ENCODE peak calls at places on chromosomes 5 and 9, in five cellular contexts. One of them, this sample, is unnamed.
A peak's percentile ranks its signal among the peaks of the same experiment; 100 is the strongest.

GRCh38 chr5:54229041-54229780 is 81.2 kb downstream of the ARL15 start:
- ATAC-seq in K562: peak; percentile 79
- ATAC-seq in HepG2: peak; percentile 85
- ATAC-seq in upper lobe of left lung: peak; percentile 79
- ATAC-seq in GM12878: peak; percentile 95
- ATAC-seq in this sample: peak; percentile 60

GRCh38 chr9:113992994-113993393 is 85.1 kb downstream of the AMBP start:
- ATAC-seq in K562: no peak
- ATAC-seq in HepG2: no peak
- ATAC-seq in upper lobe of left lung: no peak
- ATAC-seq in GM12878: no peak
- ATAC-seq in this sample: no peak

GRCh38 chr9:83154087-83154736 is 91.3 kb upstream of the RASEF start:
- ATAC-seq in K562: no peak
- ATAC-seq in HepG2: no peak
- ATAC-seq in upper lobe of left lung: peak; percentile 83
- ATAC-seq in GM12878: peak; percentile 94
- ATAC-seq in this sample: no peak

GRCh38 chr9:35871514-35871913 is 1.3 kb upstream of the OR13J1 start:
- ATAC-seq in K562: no peak
- ATAC-seq in HepG2: no peak
- ATAC-seq in upper lobe of left lung: no peak
- ATAC-seq in GM12878: no peak
- ATAC-seq in this sample: no peak

GRCh38 chr5:97400537-97400936 is 217.5 kb upstream of the RIOK2 start:
- ATAC-seq in K562: no peak
- ATAC-seq in HepG2: peak; percentile 85
- ATAC-seq in upper lobe of left lung: no peak
- ATAC-seq in GM12878: no peak
- ATAC-seq in this sample: no peak

GRCh38 chr9:113215142-113215541 is 5.9 kb downstream of the FKBP15 start:
- ATAC-seq in K562: no peak
- ATAC-seq in HepG2: no peak
- ATAC-seq in upper lobe of left lung: no peak
- ATAC-seq in GM12878: peak; percentile 11
- ATAC-seq in this sample: no peak

GRCh38 chr9:110370316-110370715 is 32.7 kb upstream of the TXNDC8 start:
- ATAC-seq in K562: peak; percentile 25
- ATAC-seq in HepG2: no peak
- ATAC-seq in upper lobe of left lung: no peak
- ATAC-seq in GM12878: no peak
- ATAC-seq in this sample: no peak

GRCh38 chr5:116881921-116882531 is 307.4 kb upstream of the SEMA6A start:
- ATAC-seq in K562: no peak
- ATAC-seq in HepG2: no peak
- ATAC-seq in upper lobe of left lung: peak; percentile 86
- ATAC-seq in GM12878: no peak
- ATAC-seq in this sample: no peak

GRCh38 chr9:121698627-121699270 is 47.3 kb downstream of the DAB2IP start:
- ATAC-seq in K562: no peak
- ATAC-seq in HepG2: no peak
- ATAC-seq in upper lobe of left lung: no peak
- ATAC-seq in GM12878: no peak
- ATAC-seq in this sample: peak; percentile 64

GRCh38 chr5:94228791-94229190 is 389.6 kb downstream of the KIAA0825 start:
- ATAC-seq in K562: no peak
- ATAC-seq in HepG2: no peak
- ATAC-seq in upper lobe of left lung: no peak
- ATAC-seq in GM12878: no peak
- ATAC-seq in this sample: peak; percentile 36

GRCh38 chr9:124254261-124254682 is 3.5 kb upstream of the NEK6 start:
- ATAC-seq in K562: no peak
- ATAC-seq in HepG2: no peak
- ATAC-seq in upper lobe of left lung: no peak
- ATAC-seq in GM12878: peak; percentile 82
- ATAC-seq in this sample: no peak

GRCh38 chr5:77935516-77936364 is 159.6 kb upstream of the TBCA start:
- ATAC-seq in K562: peak; percentile 52
- ATAC-seq in HepG2: no peak
- ATAC-seq in upper lobe of left lung: no peak
- ATAC-seq in GM12878: peak; percentile 86
- ATAC-seq in this sample: no peak

GRCh38 chr5:112737088-112737471 is 605 bp upstream of the APC start:
- ATAC-seq in K562: peak; percentile 1
- ATAC-seq in HepG2: peak; percentile 12
- ATAC-seq in upper lobe of left lung: no peak
- ATAC-seq in GM12878: peak; percentile 4
- ATAC-seq in this sample: no peak

GRCh38 chr9:78280982-78281668 is 15.8 kb upstream of the PSAT1 start:
- ATAC-seq in K562: peak; percentile 36
- ATAC-seq in HepG2: peak; percentile 81
- ATAC-seq in upper lobe of left lung: peak; percentile 49
- ATAC-seq in GM12878: no peak
- ATAC-seq in this sample: peak; percentile 62

GRCh38 chr9:95284667-95285066 is 32.8 kb downstream of the FANCC start:
- ATAC-seq in K562: no peak
- ATAC-seq in HepG2: no peak
- ATAC-seq in upper lobe of left lung: no peak
- ATAC-seq in GM12878: peak; percentile 33
- ATAC-seq in this sample: no peak

GRCh38 chr9:16625831-16626230 is 244.6 kb downstream of the BNC2 start:
- ATAC-seq in K562: no peak
- ATAC-seq in HepG2: no peak
- ATAC-seq in upper lobe of left lung: no peak
- ATAC-seq in GM12878: no peak
- ATAC-seq in this sample: no peak

GRCh38 chr9:85731128-85731630 is 10.6 kb downstream of the AGTPBP1 start:
- ATAC-seq in K562: no peak
- ATAC-seq in HepG2: no peak
- ATAC-seq in upper lobe of left lung: no peak
- ATAC-seq in GM12878: no peak
- ATAC-seq in this sample: no peak

GRCh38 chr9:107541523-107541922 is 52.0 kb upstream of the KLF4 start:
- ATAC-seq in K562: no peak
- ATAC-seq in HepG2: no peak
- ATAC-seq in upper lobe of left lung: no peak
- ATAC-seq in GM12878: peak; percentile 97
- ATAC-seq in this sample: no peak

GRCh38 chr5:134124289-134125194 is 10.1 kb downstream of the TCF7 start:
- ATAC-seq in K562: no peak
- ATAC-seq in HepG2: no peak
- ATAC-seq in upper lobe of left lung: no peak
- ATAC-seq in GM12878: no peak
- ATAC-seq in this sample: no peak

GRCh38 chr5:78504726-78505431 is 143.7 kb downstream of the LHFPL2 start:
- ATAC-seq in K562: no peak
- ATAC-seq in HepG2: no peak
- ATAC-seq in upper lobe of left lung: peak; percentile 89
- ATAC-seq in GM12878: no peak
- ATAC-seq in this sample: peak; percentile 93

GRCh38 chr9:81317939-81318338 is 371.4 kb downstream of the TLE1 start:
- ATAC-seq in K562: no peak
- ATAC-seq in HepG2: no peak
- ATAC-seq in upper lobe of left lung: no peak
- ATAC-seq in GM12878: no peak
- ATAC-seq in this sample: no peak

GRCh38 chr9:27371382-27371781 is 74.4 kb upstream of the EQTN start:
- ATAC-seq in K562: peak; percentile 70
- ATAC-seq in HepG2: no peak
- ATAC-seq in upper lobe of left lung: no peak
- ATAC-seq in GM12878: no peak
- ATAC-seq in this sample: no peak

GRCh38 chr9:122087406-122088200 is 5.5 kb downstream of the TTLL11 start:
- ATAC-seq in K562: no peak
- ATAC-seq in HepG2: no peak
- ATAC-seq in upper lobe of left lung: no peak
- ATAC-seq in GM12878: no peak
- ATAC-seq in this sample: no peak

DNA sequence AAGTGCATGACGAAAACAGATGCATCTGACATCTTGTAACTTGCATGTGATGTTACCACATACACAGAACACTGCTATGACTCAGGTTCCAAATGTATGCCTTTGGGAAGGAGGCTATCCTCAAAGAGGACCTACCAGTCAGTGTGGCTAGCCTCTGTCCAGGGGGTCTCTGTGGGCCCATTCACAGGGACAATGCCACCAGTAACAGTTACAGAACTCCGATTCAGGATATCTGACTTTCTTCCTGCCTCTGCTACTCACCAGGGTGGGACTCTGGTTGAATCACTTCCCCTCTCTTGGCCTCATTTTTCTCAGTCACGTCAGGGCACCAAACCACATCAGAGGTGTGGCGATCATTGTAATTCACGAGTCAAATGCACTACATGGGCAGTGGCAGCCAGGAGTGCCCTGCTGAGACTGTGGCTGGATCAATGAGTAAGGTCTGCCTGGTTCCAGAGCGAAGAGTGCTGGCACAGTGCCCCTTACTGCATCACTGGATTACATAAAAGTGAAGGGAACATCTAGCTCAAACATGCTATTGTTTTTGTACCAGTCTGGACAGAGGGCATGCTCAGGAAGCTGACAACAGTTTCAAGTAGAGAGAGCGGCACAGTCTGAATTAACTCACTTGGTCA is 13.2 kb downstream of the ATOX1 start:
- ATAC-seq in K562: no peak
- ATAC-seq in HepG2: no peak
- ATAC-seq in upper lobe of left lung: peak; percentile 46
- ATAC-seq in GM12878: peak; percentile 84
- ATAC-seq in this sample: peak; percentile 50
- TF ChIP-seq POLR2AphosphoS5 in K562: no peak
- TF ChIP-seq POLR2AphosphoS5 in HepG2: no peak
- TF ChIP-seq POLR2AphosphoS5 in upper lobe of left lung: no peak
- TF ChIP-seq POLR2AphosphoS5 in GM12878: peak; percentile 39
- TF ChIP-seq POLR2AphosphoS5 in this sample: peak; percentile 19

GRCh38 chr5:172583931-172584511 is 57.0 kb upstream of the NEURL1B start:
- ATAC-seq in K562: no peak
- ATAC-seq in HepG2: no peak
- ATAC-seq in upper lobe of left lung: peak; percentile 66
- ATAC-seq in GM12878: no peak
- ATAC-seq in this sample: peak; percentile 76
- TF ChIP-seq EP300 in K562: no peak
- TF ChIP-seq EP300 in HepG2: no peak
- TF ChIP-seq EP300 in upper lobe of left lung: peak; percentile 70
- TF ChIP-seq EP300 in GM12878: no peak
- TF ChIP-seq EP300 in this sample: no peak

DNA sequence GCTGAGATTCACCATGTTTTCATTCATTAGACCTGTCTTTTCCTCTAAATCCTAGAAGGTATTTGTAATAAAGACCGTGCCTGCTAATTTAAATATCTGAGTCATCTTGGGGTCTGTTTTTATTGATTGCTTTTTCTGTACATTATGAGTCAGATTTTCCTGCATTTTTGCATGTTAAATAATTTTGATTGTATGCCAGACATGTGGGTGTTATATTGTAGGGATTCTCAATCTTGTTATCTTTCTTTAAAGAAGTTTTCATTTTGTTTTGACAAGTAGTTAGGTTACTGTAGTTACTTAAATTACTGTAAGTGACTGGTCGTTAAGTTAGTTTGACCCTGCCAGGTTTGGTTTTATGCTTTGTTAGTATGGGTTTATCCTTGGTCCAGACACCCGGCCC is 35.1 kb downstream of the EXOSC2 start:
- ATAC-seq in K562: no peak
- ATAC-seq in HepG2: no peak
- ATAC-seq in upper lobe of left lung: no peak
- ATAC-seq in GM12878: no peak
- ATAC-seq in this sample: no peak
- H3K27ac ChIP-seq in K562: no peak overlapping the region
- H3K27ac ChIP-seq in HepG2: no peak overlapping the region
- H3K27ac ChIP-seq in upper lobe of left lung: no peak overlapping the region
- H3K27ac ChIP-seq in GM12878: no peak overlapping the region
- H3K27ac ChIP-seq in this sample: no peak overlapping the region

GRCh38 chr9:97501177-97501971 is at the start of gene TMOD1:
- ATAC-seq in K562: peak; percentile 73
- ATAC-seq in HepG2: peak; percentile 82
- ATAC-seq in upper lobe of left lung: peak; percentile 70
- ATAC-seq in GM12878: peak; percentile 73
- ATAC-seq in this sample: peak; percentile 92
- TF ChIP-seq POLR2AphosphoS5 in K562: no peak
- TF ChIP-seq POLR2AphosphoS5 in HepG2: no peak
- TF ChIP-seq POLR2AphosphoS5 in upper lobe of left lung: no peak
- TF ChIP-seq POLR2AphosphoS5 in GM12878: no peak
- TF ChIP-seq POLR2AphosphoS5 in this sample: no peak

GRCh38 chr5:135993894-135994514 is 34.8 kb upstream of the TGFBI start:
- ATAC-seq in K562: no peak
- ATAC-seq in HepG2: no peak
- ATAC-seq in upper lobe of left lung: peak; percentile 38
- ATAC-seq in GM12878: peak; percentile 26
- ATAC-seq in this sample: peak; percentile 70
- TF ChIP-seq EP300 in K562: no peak
- TF ChIP-seq EP300 in HepG2: no peak
- TF ChIP-seq EP300 in upper lobe of left lung: no peak
- TF ChIP-seq EP300 in GM12878: no peak
- TF ChIP-seq EP300 in this sample: no peak

GRCh38 chr5:7391688-7392400 is 4.1 kb upstream of the ADCY2 start:
- ATAC-seq in K562: peak; percentile 27
- ATAC-seq in HepG2: peak; percentile 14
- ATAC-seq in upper lobe of left lung: no peak
- ATAC-seq in GM12878: no peak
- ATAC-seq in this sample: no peak
- H3K27ac ChIP-seq in K562: no peak overlapping the region
- H3K27ac ChIP-seq in HepG2: no peak overlapping the region
- H3K27ac ChIP-seq in upper lobe of left lung: no peak overlapping the region
- H3K27ac ChIP-seq in GM12878: no peak overlapping the region
- H3K27ac ChIP-seq in this sample: no peak overlapping the region

GRCh38 chr5:143147918-143148317 is 255.6 kb downstream of the NR3C1 start:
- ATAC-seq in K562: no peak
- ATAC-seq in HepG2: no peak
- ATAC-seq in upper lobe of left lung: no peak
- ATAC-seq in GM12878: no peak
- ATAC-seq in this sample: peak; percentile 75
- TF ChIP-seq POLR2AphosphoS5 in K562: no peak
- TF ChIP-seq POLR2AphosphoS5 in HepG2: no peak
- TF ChIP-seq POLR2AphosphoS5 in upper lobe of left lung: no peak
- TF ChIP-seq POLR2AphosphoS5 in GM12878: no peak
- TF ChIP-seq POLR2AphosphoS5 in this sample: peak; percentile 82

GRCh38 chr5:140725799-140726471 is 25.7 kb downstream of the ZMAT2 start:
- ATAC-seq in K562: peak; percentile 98
- ATAC-seq in HepG2: peak; percentile 97
- ATAC-seq in upper lobe of left lung: peak; percentile 74
- ATAC-seq in GM12878: peak; percentile 98
- ATAC-seq in this sample: peak; percentile 60
- TF ChIP-seq EP300 in K562: peak; percentile 88
- TF ChIP-seq EP300 in HepG2: peak; percentile 23
- TF ChIP-seq EP300 in upper lobe of left lung: no peak
- TF ChIP-seq EP300 in GM12878: no peak
- TF ChIP-seq EP300 in this sample: no peak

GRCh38 chr9:131046581-131047202 is 37.7 kb downstream of the LAMC3 start:
- ATAC-seq in K562: peak; percentile 93
- ATAC-seq in HepG2: peak; percentile 90
- ATAC-seq in upper lobe of left lung: peak; percentile 81
- ATAC-seq in GM12878: peak; percentile 96
- ATAC-seq in this sample: peak; percentile 84

GRCh38 chr9:131043646-131044045 is 34.7 kb downstream of the LAMC3 start:
- ATAC-seq in K562: no peak
- ATAC-seq in HepG2: no peak
- ATAC-seq in upper lobe of left lung: no peak
- ATAC-seq in GM12878: no peak
- ATAC-seq in this sample: no peak

GRCh38 chr9:131045300-131046092 is 36.5 kb downstream of the LAMC3 start:
- ATAC-seq in K562: peak; percentile 34
- ATAC-seq in HepG2: no peak
- ATAC-seq in upper lobe of left lung: no peak
- ATAC-seq in GM12878: peak; percentile 18
- ATAC-seq in this sample: no peak

GRCh38 chr9:131048332-131048731 is 39.4 kb downstream of the LAMC3 start:
- ATAC-seq in K562: no peak
- ATAC-seq in HepG2: no peak
- ATAC-seq in upper lobe of left lung: no peak
- ATAC-seq in GM12878: no peak
- ATAC-seq in this sample: no peak

GRCh38 chr9:131046093-131046380 is 37.1 kb downstream of the LAMC3 start:
- ATAC-seq in K562: peak; percentile 22
- ATAC-seq in HepG2: no peak
- ATAC-seq in upper lobe of left lung: no peak
- ATAC-seq in GM12878: no peak
- ATAC-seq in this sample: no peak
- H3K27ac ChIP-seq in K562: no peak overlapping the region
- H3K27ac ChIP-seq in HepG2: no peak overlapping the region
- H3K27ac ChIP-seq in upper lobe of left lung: no peak overlapping the region
- H3K27ac ChIP-seq in GM12878: no peak overlapping the region
- H3K27ac ChIP-seq in this sample: no peak overlapping the region

This sample was measured in gastroesophageal sphincter.